ENCODE peak calls at places on chromosome 16, in six cellular contexts. O, P, A, G, F and R are unnamed samples.

GRCh38 chr16:20760346-20760745 is 3.5 kb upstream of the ACSM3 start:
- DNase-seq in O (no peak), P (no peak), A (no peak), G (no peak), F (no peak), R (no peak)

GRCh38 chr16:30946671-30947532 is 2.0 kb upstream of the ORAI3 start:
- DNase-seq in O (no peak), P (no peak), A (peak), G (no peak), F (no peak), R (no peak)

GRCh38 chr16:48583075-48584065 is 26.6 kb downstream of the N4BP1 start:
- DNase-seq in O (no peak), P (no peak), A (no peak), G (no peak), F (peak), R (no peak)

GRCh38 chr16:143047-143446 is 4.6 kb upstream of the NPRL3 start:
- DNase-seq in O (no peak), P (no peak), A (no peak), G (no peak), F (no peak), R (no peak)

GRCh38 chr16:17019366-17019765 is 451.4 kb downstream of the XYLT1 start:
- DNase-seq in O (no peak), P (no peak), A (no peak), G (no peak), F (no peak), R (no peak)

GRCh38 chr16:47035436-47035835 is 62.0 kb upstream of the DNAJA2 start:
- DNase-seq in O (no peak), P (no peak), A (no peak), G (no peak), F (no peak), R (no peak)

GRCh38 chr16:69620564-69620963 is 54.8 kb downstream of the NFAT5 start:
- DNase-seq in O (no peak), P (no peak), A (no peak), G (peak), F (peak), R (no peak)

GRCh38 chr16:6345090-6345489 is 987.6 kb upstream of the RBFOX1 start:
- DNase-seq in O (no peak), P (no peak), A (no peak), G (no peak), F (no peak), R (no peak)

GRCh38 chr16:31333686-31334649 is 21.0 kb upstream of the ITGAX start:
- DNase-seq in O (no peak), P (no peak), A (no peak), G (no peak), F (peak), R (no peak)

GRCh38 chr16:4529085-4530060 is 9.2 kb downstream of the CDIP1 start:
- DNase-seq in O (no peak), P (no peak), A (no peak), G (no peak), F (peak), R (peak)

GRCh38 chr16:19432429-19432828 is 14.7 kb downstream of the TMC5 start:
- DNase-seq in O (no peak), P (no peak), A (no peak), G (no peak), F (peak), R (no peak)

GRCh38 chr16:57299719-57300386 is 15.4 kb upstream of the PLLP start:
- DNase-seq in O (peak), P (peak), A (peak), G (peak), F (peak), R (peak)
- TF ChIP-seq CTCF in O (peak), P (peak), A (peak), G (peak), F (no peak), R (no peak)

GRCh38 chr16:87927195-87927562 is 9.2 kb downstream of the CA5A start:
- DNase-seq in O (no peak), P (no peak), A (no peak), G (no peak), F (no peak), R (no peak)
- TF ChIP-seq CTCF in O (no peak), P (no peak), A (no peak), G (no peak), F (no peak), R (peak)

GRCh38 chr16:27787661-27788060 is 237.7 kb downstream of the KATNIP start:
- DNase-seq in O (no peak), P (no peak), A (no peak), G (no peak), F (no peak), R (no peak)
- TF ChIP-seq CTCF in O (no peak), P (no peak), A (no peak), G (no peak), F (no peak), R (no peak)

DNA sequence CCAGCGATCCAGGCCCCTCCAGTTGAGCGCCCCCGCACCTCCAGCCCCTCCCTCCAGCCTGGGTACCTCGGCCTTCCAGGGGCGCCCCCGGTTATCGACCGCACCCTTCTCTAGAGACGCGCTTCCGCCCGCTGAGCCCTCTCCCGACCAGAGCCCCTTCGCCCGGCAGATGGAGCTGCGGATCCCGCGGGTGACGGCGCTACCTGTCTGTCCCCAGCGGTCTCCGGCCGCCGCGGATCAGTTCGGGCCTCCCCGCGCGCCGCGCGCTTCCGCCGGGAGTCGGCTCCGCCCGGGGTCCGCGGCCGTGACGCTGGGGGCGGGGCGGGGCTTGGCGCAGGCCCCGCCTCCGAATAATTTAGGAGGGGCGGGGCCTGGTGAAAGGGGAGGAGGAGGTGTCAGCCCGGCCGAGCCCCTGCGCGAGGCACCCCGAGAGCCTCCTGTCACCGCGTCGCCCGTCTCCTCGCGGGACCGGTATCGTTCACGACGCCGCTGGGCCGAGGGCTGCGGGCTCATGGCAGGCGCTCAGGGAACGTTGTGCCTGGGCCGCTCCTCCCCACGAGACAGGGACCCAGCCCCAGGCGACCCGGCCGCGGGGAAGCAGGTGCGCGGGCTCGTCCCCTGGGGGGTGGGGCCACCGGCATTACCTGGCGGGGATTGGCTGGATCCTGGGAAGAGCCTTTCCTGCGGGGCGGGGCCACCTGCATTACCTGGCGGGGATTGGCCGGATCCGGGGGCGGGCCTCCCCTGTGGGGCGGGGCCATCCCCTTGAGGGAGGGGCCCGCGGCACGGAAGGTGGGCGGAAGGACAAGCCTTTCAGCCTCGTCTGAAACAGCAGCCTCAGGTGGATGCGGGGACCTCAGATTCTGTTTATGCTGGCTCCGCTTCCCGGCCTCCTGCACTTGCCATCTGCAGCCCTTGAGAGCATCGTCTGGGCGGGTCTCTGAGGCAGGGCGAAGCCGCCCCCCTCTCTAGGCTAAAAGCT is at the start of gene SPATA2L:
- DNase-seq in O (peak), P (peak), A (peak), G (no peak), F (peak), R (no peak)
- TF ChIP-seq CTCF in O (no peak), P (no peak), A (peak), G (peak), F (no peak), R (no peak)

GRCh38 chr16:85284138-85284897 is 172.0 kb upstream of the CIBAR2 start:
- DNase-seq in O (no peak), P (no peak), A (no peak), G (no peak), F (no peak), R (no peak)
- TF ChIP-seq CTCF in O (no peak), P (no peak), A (no peak), G (no peak), F (no peak), R (no peak)

DNA sequence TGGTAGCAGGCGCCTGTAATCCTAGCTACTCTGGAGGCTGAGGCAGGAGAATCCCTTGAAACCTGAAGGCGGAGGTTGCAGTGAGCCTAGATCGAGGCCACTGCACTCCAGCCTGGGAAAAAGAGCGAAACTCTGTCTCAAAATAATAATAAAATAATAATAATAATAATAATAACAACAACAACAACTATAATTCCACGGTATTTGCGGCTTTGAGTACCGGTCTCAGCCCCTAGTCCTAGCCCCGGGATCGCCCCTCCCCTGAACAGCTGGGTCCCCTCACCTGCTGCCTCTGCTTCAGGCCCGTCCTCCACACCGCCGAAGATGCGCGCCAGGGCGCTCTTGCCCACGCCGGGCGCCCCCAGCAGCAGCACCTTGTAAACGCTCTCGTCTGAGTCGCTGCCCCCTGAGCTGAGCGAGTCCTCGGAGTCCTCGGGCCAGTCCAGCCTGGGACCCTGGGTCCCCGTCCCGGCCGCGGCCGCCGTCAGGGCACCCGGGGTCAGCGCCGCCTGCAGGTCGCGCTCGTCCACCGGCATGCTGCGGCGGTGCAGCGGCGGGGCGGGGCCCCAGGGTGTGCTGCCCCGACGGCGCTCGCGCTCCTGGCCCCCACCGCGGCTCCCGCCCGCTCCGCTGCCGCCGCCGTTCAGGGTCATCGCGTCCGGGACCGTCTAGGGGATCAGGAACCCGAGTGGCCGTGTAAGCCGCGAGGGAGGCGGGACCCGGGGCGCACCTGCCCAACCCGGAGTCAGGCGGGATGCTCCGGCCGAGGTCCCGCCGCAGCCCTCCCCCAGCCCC is 611 bp downstream of the RRAD start:
- DNase-seq in O (no peak), P (no peak), A (peak), G (no peak), F (no peak), R (no peak)
- TF ChIP-seq CTCF in O (peak), P (no peak), A (peak), G (peak), F (no peak), R (peak)

GRCh38 chr16:28875134-28876015 is 2.9 kb upstream of the ATP2A1 start:
- DNase-seq in O (no peak), P (no peak), A (no peak), G (no peak), F (no peak), R (no peak)
- TF ChIP-seq CTCF in O (no peak), P (no peak), A (no peak), G (peak), F (no peak), R (no peak)

GRCh38 chr16:88385112-88385594 is 2.4 kb downstream of the ZNF469 start:
- DNase-seq in O (no peak), P (no peak), A (no peak), G (no peak), F (no peak), R (no peak)

GRCh38 chr16:88381820-88382451 is 823 bp upstream of the ZNF469 start:
- DNase-seq in O (no peak), P (no peak), A (peak), G (no peak), F (no peak), R (no peak)

GRCh38 chr16:88384222-88385111 is 1.7 kb downstream of the ZNF469 start:
- DNase-seq in O (no peak), P (no peak), A (peak), G (no peak), F (no peak), R (no peak)

GRCh38 chr16:88382491-88383400 is at the start of gene ZNF469:
- DNase-seq in O (no peak), P (no peak), A (peak), G (no peak), F (peak), R (no peak)

GRCh38 chr16:88383401-88384221 is 852 bp downstream of the ZNF469 start:
- DNase-seq in O (no peak), P (no peak), A (peak), G (no peak), F (peak), R (no peak)
- TF ChIP-seq CTCF in O (peak), P (no peak), A (peak), G (peak), F (peak), R (peak)